ENCODE peak calls at places on chromosomes 4 and X, in four cellular contexts. B, N, F and L are unnamed samples.

GRCh38 chr4:95045429-95045828 is 287.7 kb downstream of the BMPR1B start:
- DNase-seq in B (peak; percentile 5), N (peak; percentile 11), F (no peak), L (no peak)

GRCh38 chr4:72302981-72303704 is 265.9 kb downstream of the ADAMTS3 start:
- DNase-seq in B (peak; percentile 29), N (peak; percentile 50), F (peak; percentile 50), L (peak; percentile 71)

GRCh38 chrX:3711331-3711917 is 2.0 kb downstream of the PRKX start:
- DNase-seq in B (no peak), N (no peak), F (no peak), L (no peak)

GRCh38 chr4:94448815-94449375 is 2.8 kb upstream of the PDLIM5 start:
- DNase-seq in B (no peak), N (no peak), F (no peak), L (no peak)

GRCh38 chr4:187780070-187780469 is 215.5 kb upstream of the ZFP42 start:
- DNase-seq in B (no peak), N (no peak), F (no peak), L (no peak)

GRCh38 chrX:46837543-46838481 is 969 bp downstream of the RP2 start:
- DNase-seq in B (peak; percentile 59), N (peak; percentile 19), F (peak; percentile 41), L (no peak)

GRCh38 chr4:145936142-145937020 is 2.2 kb downstream of the ZNF827 start:
- DNase-seq in B (peak; percentile 67), N (peak; percentile 90), F (peak; percentile 74), L (peak; percentile 74)

GRCh38 chrX:134670241-134670811 is 12.1 kb upstream of the PLAC1 start:
- DNase-seq in B (peak; percentile 80), N (peak; percentile 38), F (peak; percentile 66), L (no peak)

GRCh38 chrX:154981116-154981411 is 41.5 kb downstream of the F8 start:
- DNase-seq in B (no peak), N (no peak), F (no peak), L (no peak)
- TF ChIP-seq CTCF in B (no peak), N (no peak), F (no peak), L (no peak)

GRCh38 chr4:56976283-56976877 is 1.0 kb downstream of the NOA1 start:
- DNase-seq in B (peak; percentile 9), N (no peak), F (no peak), L (no peak)

GRCh38 chr4:56978750-56979303 is at the start of gene POLR2B:
- DNase-seq in B (peak; percentile 91), N (peak; percentile 96), F (peak; percentile 96), L (peak; percentile 97)

GRCh38 chr4:56979674-56980073 is 978 bp downstream of the POLR2B start:
- DNase-seq in B (peak; percentile 32), N (peak; percentile 48), F (no peak), L (peak; percentile 32)

GRCh38 chr4:56976878-56977320 is 507 bp downstream of the NOA1 start:
- DNase-seq in B (peak; percentile 63), N (peak; percentile 84), F (no peak), L (peak; percentile 73)

GRCh38 chr4:56977321-56978012 is at the start of gene NOA1:
- DNase-seq in B (peak; percentile 98), N (peak; percentile 98), F (peak; percentile 99), L (peak; percentile 98)
- H4K20me1 ChIP-seq in B (no peaks in the 10 kb centered on the region), N (peaks cover 35% of the 10 kb centered on the region), F (no peaks in the 10 kb centered on the region), L (no peaks in the 10 kb centered on the region)

GRCh38 chr4:5804656-5805055 is 88.2 kb downstream of the CRMP1 start:
- DNase-seq in B (no peak), N (no peak), F (no peak), L (peak; percentile 55)
- TF ChIP-seq CTCF in B (no peak), N (no peak), F (no peak), L (peak; percentile 54)

GRCh38 chr4:71009796-71010588 is 16.5 kb downstream of the DCK start:
- DNase-seq in B (peak; percentile 41), N (peak; percentile 12), F (peak; percentile 70), L (no peak)

GRCh38 chr4:71004281-71004851 is 10.9 kb downstream of the DCK start:
- DNase-seq in B (no peak), N (no peak), F (no peak), L (peak; percentile 48)

GRCh38 chr4:71006203-71006907 is 12.9 kb downstream of the DCK start:
- DNase-seq in B (no peak), N (no peak), F (no peak), L (no peak)

GRCh38 chr4:71011451-71011850 is 18.0 kb downstream of the DCK start:
- DNase-seq in B (no peak), N (no peak), F (no peak), L (no peak)

GRCh38 chr4:71009091-71009490 is 15.6 kb downstream of the DCK start:
- DNase-seq in B (no peak), N (no peak), F (no peak), L (no peak)
- H4K20me1 ChIP-seq in B (peaks cover 2% of the 10 kb centered on the region), N (no peaks in the 10 kb centered on the region), F (no peaks in the 10 kb centered on the region), L (no peaks in the 10 kb centered on the region)

GRCh38 chrX:83759872-83760271 is 101.1 kb upstream of the CYLC1 start:
- DNase-seq in B (no peak), N (peak; percentile 8), F (peak; percentile 3), L (no peak)
- TF ChIP-seq CTCF in B (peak; percentile 37), N (peak; percentile 41), F (no peak), L (peak; percentile 69)